ENCODE peak calls at places on chromosomes 16 and 17, in four cellular contexts. X, Y, S and C are unnamed samples. For H3K36me3, the result is how much of the 10 kb centered on the place peaks cover.

GRCh38 chr17:33039874-33040273 is 48.2 kb downstream of the SPACA3 start:
- DNase-seq in X (no peak), Y (no peak), S (no peak), C (peak)

GRCh38 chr17:55410722-55411462 is 10.7 kb downstream of the MMD start:
- DNase-seq in X (no peak), Y (no peak), S (no peak), C (peak)

GRCh38 chr17:4156750-4157381 is 13.9 kb downstream of the CYB5D2 start:
- DNase-seq in X (peak), Y (no peak), S (no peak), C (no peak)

GRCh38 chr17:38896373-38896954 is 26.6 kb downstream of the LASP1 start:
- DNase-seq in X (peak), Y (no peak), S (no peak), C (no peak)

GRCh38 chr17:65553009-65553645 is 8.3 kb downstream of the AXIN2 start:
- DNase-seq in X (no peak), Y (no peak), S (no peak), C (no peak)

GRCh38 chr17:17822189-17822978 is 14.4 kb downstream of the SREBF1 start:
- DNase-seq in X (no peak), Y (peak), S (no peak), C (no peak)

GRCh38 chr16:4233431-4233830 is 8.4 kb downstream of the SRL start:
- DNase-seq in X (no peak), Y (peak), S (no peak), C (no peak)

GRCh38 chr16:8996891-8997290 is 33.2 kb upstream of the USP7 start:
- DNase-seq in X (peak), Y (no peak), S (no peak), C (no peak)

GRCh38 chr17:34382586-34383224 is 19.7 kb upstream of the CCL1 start:
- DNase-seq in X (peak), Y (no peak), S (no peak), C (no peak)

GRCh38 chr16:48176635-48177408 is 21.0 kb upstream of the ABCC12 start:
- DNase-seq in X (no peak), Y (no peak), S (no peak), C (no peak)

GRCh38 chr17:3003401-3004149 is 59.8 kb downstream of the OR1D5 start:
- DNase-seq in X (no peak), Y (peak), S (no peak), C (no peak)

GRCh38 chr17:66337866-66338472 is 35.6 kb downstream of the PRKCA start:
- DNase-seq in X (no peak), Y (no peak), S (no peak), C (no peak)

GRCh38 chr17:19720631-19721426 is 4.4 kb upstream of the SLC47A2 start:
- DNase-seq in X (peak), Y (no peak), S (no peak), C (peak)

GRCh38 chr17:4858880-4859260 is 25.7 kb downstream of the MINK1 start:
- DNase-seq in X (peak), Y (peak), S (no peak), C (peak)

GRCh38 chr17:75876190-75876937 is 2.0 kb downstream of the TRIM47 start:
- DNase-seq in X (peak), Y (peak), S (no peak), C (peak)

GRCh38 chr17:32142857-32143524 is 689 bp downstream of the RHOT1 start:
- DNase-seq in X (peak), Y (peak), S (no peak), C (peak)

GRCh38 chr17:19304209-19304608 is 58.3 kb downstream of the B9D1 start:
- DNase-seq in X (peak), Y (peak), S (peak), C (peak)

GRCh38 chr17:37821025-37821713 is 76.3 kb upstream of the HNF1B start:
- DNase-seq in X (peak), Y (no peak), S (no peak), C (peak)

GRCh38 chr17:49224198-49224996 is 6.2 kb downstream of the PHOSPHO1 start:
- DNase-seq in X (peak), Y (peak), S (no peak), C (no peak)

GRCh38 chr17:11853321-11854151 is 143.7 kb downstream of the ZNF18 start:
- DNase-seq in X (no peak), Y (no peak), S (no peak), C (no peak)

GRCh38 chr17:58402047-58402446 is 15.3 kb downstream of the RNF43 start:
- DNase-seq in X (no peak), Y (no peak), S (no peak), C (no peak)

GRCh38 chr17:280901-281300 is 71.7 kb downstream of the RPH3AL start:
- DNase-seq in X (no peak), Y (no peak), S (no peak), C (no peak)

GRCh38 chr17:75390982-75391381 is 14.5 kb downstream of the GRB2 start:
- DNase-seq in X (no peak), Y (no peak), S (no peak), C (no peak)

GRCh38 chr17:48488548-48489106 is 42.2 kb downstream of the HOXB1 start:
- DNase-seq in X (peak), Y (no peak), S (no peak), C (no peak)

GRCh38 chr16:2514333-2515179 is 804 bp downstream of the ATP6V0C start:
- DNase-seq in X (peak), Y (no peak), S (no peak), C (no peak)

GRCh38 chr17:14359251-14359939 is 58.5 kb downstream of the HS3ST3B1 start:
- DNase-seq in X (peak), Y (no peak), S (no peak), C (no peak)

GRCh38 chr17:77458202-77459017 is 317.6 kb downstream of the SEC14L1 start:
- DNase-seq in X (no peak), Y (no peak), S (no peak), C (no peak)
- H3K4me3 ChIP-seq in X (no peak), Y (no peak), S (no peak), C (no peak)

GRCh38 chr16:65666132-65666869 is 544.4 kb upstream of the CDH11 start:
- DNase-seq in X (peak), Y (no peak), S (no peak), C (peak)

GRCh38 chr16:65661451-65661850 is 539.6 kb upstream of the CDH11 start:
- DNase-seq in X (no peak), Y (no peak), S (no peak), C (no peak)

GRCh38 chr16:65663774-65664173 is 541.9 kb upstream of the CDH11 start:
- DNase-seq in X (no peak), Y (no peak), S (no peak), C (peak)

GRCh38 chr16:65662236-65662635 is 540.4 kb upstream of the CDH11 start:
- DNase-seq in X (no peak), Y (no peak), S (no peak), C (no peak)

DNA sequence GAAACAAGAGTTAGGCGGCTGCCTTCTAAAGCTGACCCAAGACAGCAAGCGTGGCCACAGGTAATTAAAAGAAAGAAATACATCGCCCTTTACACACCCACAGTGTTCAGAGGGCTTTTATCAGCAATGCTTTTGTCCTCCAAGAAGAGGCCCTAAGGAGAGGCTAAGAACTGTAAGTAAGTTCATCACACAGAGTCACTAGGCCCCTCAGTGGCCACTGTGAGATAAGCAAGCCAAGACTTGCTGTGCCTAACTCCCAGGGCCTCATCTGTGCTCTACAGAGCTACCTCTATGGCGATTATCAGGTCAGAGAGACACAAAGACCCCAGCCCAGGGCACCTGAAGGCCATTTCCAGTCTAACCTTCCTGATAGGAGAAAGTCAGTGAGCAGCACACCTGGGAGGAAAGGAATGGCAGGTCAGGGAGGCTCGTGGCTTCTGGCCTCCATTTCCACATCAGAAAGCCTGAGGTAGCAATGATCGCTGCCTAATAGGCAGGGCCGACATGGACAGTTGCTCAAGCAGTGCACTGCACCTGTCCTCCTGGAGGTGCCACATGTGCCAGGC is 545.2 kb upstream of the CDH11 start:
- DNase-seq in X (peak), Y (no peak), S (no peak), C (peak)
- TF ChIP-seq CTCF in X (peak), Y (no peak), S (no peak), C (peak)

GRCh38 chr17:82322526-82323453 is 5.4 kb upstream of the CD7 start:
- DNase-seq in X (no peak), Y (no peak), S (no peak), C (no peak)
- H3K36me3 ChIP-seq in X (under half), Y (under half), S (under half), C (under half)

GRCh38 chr17:74213897-74214386 is 571 bp downstream of the TTYH2 start:
- DNase-seq in X (peak), Y (no peak), S (no peak), C (no peak)
- H3K4me3 ChIP-seq in X (peak), Y (peak), S (peak), C (peak)

DNA sequence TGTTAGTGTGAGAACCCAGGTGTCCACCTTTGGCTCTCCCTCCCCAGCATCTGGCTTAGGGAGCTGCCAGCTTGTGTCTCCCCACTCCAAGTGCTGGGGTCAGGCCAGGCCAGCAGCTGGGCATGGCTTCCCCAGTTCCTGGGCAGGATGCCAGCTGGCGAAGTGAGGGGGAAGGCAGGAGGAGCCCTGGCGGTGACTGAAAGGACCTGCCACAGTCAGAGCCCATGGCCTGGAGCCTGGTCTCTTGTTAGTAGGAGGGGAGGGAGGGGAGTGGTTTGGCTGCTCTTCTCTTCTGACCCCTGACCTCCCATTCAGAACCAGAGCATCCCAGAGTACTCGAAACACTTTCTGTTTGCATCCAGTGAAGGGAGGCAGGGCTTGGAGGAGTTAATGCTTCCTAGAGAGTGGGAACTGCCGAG is 586 bp downstream of the CHD3 start:
- DNase-seq in X (peak), Y (peak), S (peak), C (peak)
- TF ChIP-seq CTCF in X (peak), Y (peak), S (peak), C (peak)

GRCh38 chr17:63704836-63705235 is 4.9 kb upstream of the LIMD2 start:
- DNase-seq in X (no peak), Y (no peak), S (no peak), C (no peak)
- H3K36me3 ChIP-seq in X (under half), Y (half or more), S (under half), C (under half)

GRCh38 chr17:64145751-64146417 is 15.9 kb upstream of the ERN1 start:
- DNase-seq in X (peak), Y (peak), S (peak), C (peak)
- H3K4me3 ChIP-seq in X (peak), Y (peak), S (peak), C (peak)

GRCh38 chr16:87291944-87292343 is 25.2 kb downstream of the C16orf95 start:
- DNase-seq in X (no peak), Y (no peak), S (no peak), C (no peak)

GRCh38 chr16:87284183-87284582 is 33.0 kb downstream of the C16orf95 start:
- DNase-seq in X (no peak), Y (no peak), S (no peak), C (no peak)

GRCh38 chr16:87288753-87289362 is 28.3 kb downstream of the C16orf95 start:
- DNase-seq in X (no peak), Y (no peak), S (no peak), C (no peak)

GRCh38 chr16:87286839-87287626 is 30.2 kb downstream of the C16orf95 start:
- DNase-seq in X (no peak), Y (no peak), S (no peak), C (no peak)
- TF ChIP-seq CTCF in X (no peak), Y (no peak), S (no peak), C (no peak)

GRCh38 chr16:72128701-72129100 is 35.1 kb downstream of the DHX38 start:
- DNase-seq in X (peak), Y (no peak), S (no peak), C (no peak)
- H3K36me3 ChIP-seq in X (under half), Y (under half), S (under half), C (under half)